ENCODE peak calls at places on chromosome 12, in four cellular contexts. I is left lung; J is uterus; Z is CD8-positive, alpha-beta T cell. T is an unnamed sample.

GRCh38 chr12:78290606-78291345 is 460.1 kb downstream of the NAV3 start:
- DNase-seq in I (no peak), J (no peak), Z (no peak), T (peak; percentile 85)

GRCh38 chr12:124523071-124523470 is 44.3 kb downstream of the NCOR2 start:
- DNase-seq in I (no peak), J (no peak), Z (no peak), T (no peak)

GRCh38 chr12:38556647-38557046 is 240.1 kb downstream of the ALG10B start:
- DNase-seq in I (no peak), J (no peak), Z (no peak), T (no peak)

GRCh38 chr12:38350342-38351181 is 34.0 kb downstream of the ALG10B start:
- DNase-seq in I (no peak), J (no peak), Z (no peak), T (no peak)

GRCh38 chr12:123150804-123151678 is at the start of gene PITPNM2:
- DNase-seq in I (peak; percentile 38), J (peak; percentile 45), Z (peak; percentile 56), T (peak; percentile 55)

GRCh38 chr12:19053218-19053617 is 76.3 kb upstream of the PLEKHA5 start:
- DNase-seq in I (no peak), J (no peak), Z (no peak), T (no peak)

GRCh38 chr12:122870867-122871664 is 24.9 kb downstream of the VPS37B start:
- DNase-seq in I (peak; percentile 46), J (no peak), Z (no peak), T (peak; percentile 65)

GRCh38 chr12:78916845-78917480 is 52.4 kb downstream of the SYT1 start:
- DNase-seq in I (peak; percentile 44), J (no peak), Z (no peak), T (peak; percentile 42)

GRCh38 chr12:3161861-3162260 is 84.7 kb downstream of the TSPAN9 start:
- DNase-seq in I (no peak), J (no peak), Z (no peak), T (no peak)

GRCh38 chr12:25328082-25328712 is 77.5 kb upstream of the KRAS start:
- DNase-seq in I (no peak), J (no peak), Z (no peak), T (peak; percentile 75)

GRCh38 chr12:121099779-121100178 is 32.9 kb upstream of the P2RX7 start:
- DNase-seq in I (no peak), J (no peak), Z (no peak), T (no peak)

GRCh38 chr12:75579552-75579951 is 68.1 kb upstream of the KRR1 start:
- DNase-seq in I (no peak), J (no peak), Z (no peak), T (no peak)

GRCh38 chr12:97837401-97837800 is 374.8 kb downstream of the RMST start:
- DNase-seq in I (no peak), J (no peak), Z (no peak), T (peak; percentile 32)

GRCh38 chr12:111747333-111747732 is 19.4 kb upstream of the ALDH2 start:
- DNase-seq in I (no peak), J (no peak), Z (no peak), T (no peak)

GRCh38 chr12:121230538-121230907 is 20.6 kb downstream of the P2RX4 start:
- DNase-seq in I (no peak), J (no peak), Z (no peak), T (no peak)

GRCh38 chr12:132446535-132447326 is 43.2 kb upstream of the FBRSL1 start:
- DNase-seq in I (no peak), J (no peak), Z (no peak), T (no peak)
- H3K4me3 ChIP-seq in I (no peak overlapping the region), J (no peak overlapping the region), Z (no peak overlapping the region), T (peak overlapping the region; percentile 48)

GRCh38 chr12:20555771-20556170 is 139.4 kb upstream of the SLCO1C1 start:
- DNase-seq in I (no peak), J (no peak), Z (no peak), T (no peak)
- H3K4me3 ChIP-seq in I (no peak overlapping the region), J (no peak overlapping the region), Z (no peak overlapping the region), T (no peak overlapping the region)

DNA sequence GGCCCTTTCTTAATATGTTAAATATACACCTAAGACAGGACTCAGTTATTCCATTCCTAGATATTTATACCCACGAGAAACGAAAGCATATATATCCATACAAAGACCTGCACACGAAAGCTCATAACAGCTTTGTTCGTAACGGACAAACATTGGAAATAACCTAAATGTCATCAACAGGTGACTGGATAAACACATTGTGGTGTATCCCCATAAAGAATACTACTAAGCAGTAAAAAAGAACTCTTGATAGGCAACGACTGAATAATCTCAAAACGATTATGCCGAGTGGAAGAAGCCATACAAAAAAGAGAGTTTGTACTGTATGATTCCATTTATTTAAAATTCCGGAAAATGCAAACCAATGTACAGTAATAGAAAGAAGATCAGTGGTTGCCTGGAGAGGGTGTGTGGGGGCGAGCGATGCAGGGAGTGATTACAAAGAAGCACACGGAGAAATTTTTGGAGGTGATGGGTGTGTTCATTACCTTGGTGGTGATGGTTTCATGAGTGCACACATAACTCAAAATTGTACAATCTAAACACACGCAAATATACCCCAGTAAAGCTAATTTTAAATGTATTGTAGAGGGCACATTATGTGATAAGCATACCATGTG is 1.4 kb upstream of the SCN8A start:
- DNase-seq in I (no peak), J (no peak), Z (no peak), T (no peak)
- H3K4me3 ChIP-seq in I (no peak overlapping the region), J (no peak overlapping the region), Z (no peak overlapping the region), T (no peak overlapping the region)

GRCh38 chr12:57623811-57624390 is 9.1 kb downstream of the B4GALNT1 start:
- DNase-seq in I (no peak), J (no peak), Z (no peak), T (no peak)
- H3K4me3 ChIP-seq in I (no peak overlapping the region), J (no peak overlapping the region), Z (no peak overlapping the region), T (no peak overlapping the region)

DNA sequence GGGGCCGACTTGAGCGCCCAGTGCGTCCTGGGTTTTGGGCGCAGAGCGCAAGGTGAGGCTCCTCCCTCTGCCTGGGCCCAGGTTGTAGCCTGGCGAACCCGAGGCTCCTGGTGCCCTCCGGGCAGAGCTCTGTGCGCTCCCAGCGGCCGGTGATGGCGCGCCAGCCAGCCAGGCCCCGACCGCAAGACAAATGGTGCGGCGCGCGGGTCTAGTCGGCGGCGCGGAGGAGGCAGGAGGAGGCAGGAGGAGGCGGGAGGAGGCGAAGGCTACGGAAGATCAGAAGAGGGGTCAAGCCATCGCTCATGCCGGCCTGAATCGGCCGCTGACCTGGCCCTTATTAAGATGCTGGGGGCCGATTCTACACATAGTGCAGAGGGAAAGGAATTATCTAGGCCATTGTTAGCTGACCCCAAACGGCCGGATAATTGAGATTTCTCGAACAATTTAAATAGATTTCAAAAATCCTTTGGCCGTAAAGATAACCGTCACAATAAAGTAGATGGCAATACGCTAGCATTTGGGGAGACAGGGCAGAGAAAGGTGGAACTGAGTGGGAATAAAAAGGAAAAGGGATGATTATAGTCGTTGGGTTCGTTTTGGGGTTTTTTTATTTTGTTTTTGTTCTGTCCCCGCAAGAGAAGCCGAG is 2.8 kb downstream of the TBX5 start:
- DNase-seq in I (no peak), J (no peak), Z (no peak), T (peak; percentile 52)
- H3K4me3 ChIP-seq in I (peak overlapping the region; percentile 42), J (no peak overlapping the region), Z (no peak overlapping the region), T (peak overlapping the region; percentile 65)

DNA sequence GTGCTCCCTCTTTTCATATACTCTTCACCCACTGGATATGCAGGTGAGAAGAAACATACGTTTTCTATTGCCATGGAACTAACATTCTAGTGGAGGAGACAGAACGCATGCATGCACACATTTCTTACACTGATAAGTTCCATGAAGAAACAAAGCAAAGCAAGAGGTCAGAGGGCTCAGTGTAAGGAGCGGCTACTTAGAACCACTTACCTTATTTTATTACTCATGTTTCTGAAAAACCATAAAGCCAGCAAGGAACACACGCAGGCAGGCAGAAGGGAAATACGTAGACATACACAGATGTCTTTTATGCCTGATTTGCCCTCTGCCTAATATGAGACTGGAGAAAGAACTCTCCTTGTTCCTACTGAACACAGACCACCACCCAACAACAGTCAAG is 362.9 kb downstream of the TMEM132D start:
- DNase-seq in I (no peak), J (no peak), Z (no peak), T (no peak)
- H3K4me3 ChIP-seq in I (no peak overlapping the region), J (no peak overlapping the region), Z (no peak overlapping the region), T (no peak overlapping the region)

DNA sequence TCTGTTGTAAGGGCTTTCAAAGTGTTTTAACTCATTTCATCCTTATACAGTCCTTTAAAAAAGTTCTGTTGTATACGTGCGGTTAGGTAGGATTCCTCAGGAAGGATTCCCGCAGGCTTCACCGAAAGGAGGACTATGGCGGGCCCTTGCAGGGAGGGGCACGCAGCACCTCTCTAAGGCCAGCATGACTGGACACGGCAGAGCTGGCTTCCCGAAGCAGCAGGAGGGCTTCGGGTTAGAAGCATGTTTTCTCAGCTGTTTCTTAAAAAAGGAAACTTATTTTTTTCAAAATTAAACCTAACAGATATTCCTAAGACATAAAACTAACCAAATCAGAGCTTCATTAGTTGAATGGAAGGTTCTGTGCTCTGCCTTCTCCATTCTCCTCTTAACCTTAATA is 21.3 kb downstream of the IQSEC3 start:
- DNase-seq in I (no peak), J (no peak), Z (no peak), T (no peak)
- H3K4me3 ChIP-seq in I (no peak overlapping the region), J (no peak overlapping the region), Z (no peak overlapping the region), T (no peak overlapping the region)

GRCh38 chr12:96210376-96211055 is 16.3 kb downstream of the ELK3 start:
- DNase-seq in I (no peak), J (no peak), Z (peak; percentile 26), T (peak; percentile 36)
- H3K4me3 ChIP-seq in I (no peak overlapping the region), J (no peak overlapping the region), Z (peak overlapping the region; percentile 43), T (no peak overlapping the region)

DNA sequence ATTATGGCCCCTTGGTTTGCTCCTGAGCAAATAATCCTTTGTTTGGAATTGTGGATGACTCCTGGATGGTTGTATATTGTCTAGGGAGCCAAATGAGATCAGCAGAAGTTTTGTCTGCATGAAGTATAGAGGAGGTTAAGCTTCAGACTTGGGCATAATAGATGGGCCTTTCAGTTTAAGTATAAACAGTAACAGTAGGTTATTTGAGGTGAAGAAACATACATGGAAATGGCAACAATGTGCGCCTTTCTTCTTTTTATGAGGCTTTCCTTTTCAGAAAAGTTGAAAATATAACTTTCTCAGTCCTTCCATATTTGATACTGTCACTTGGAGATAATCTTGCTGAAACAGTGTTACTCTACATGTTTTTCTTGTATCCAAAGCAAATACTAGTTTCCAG is 63.7 kb upstream of the PPP1R12A start:
- DNase-seq in I (no peak), J (no peak), Z (no peak), T (no peak)
- H3K4me3 ChIP-seq in I (no peak overlapping the region), J (no peak overlapping the region), Z (no peak overlapping the region), T (no peak overlapping the region)

DNA sequence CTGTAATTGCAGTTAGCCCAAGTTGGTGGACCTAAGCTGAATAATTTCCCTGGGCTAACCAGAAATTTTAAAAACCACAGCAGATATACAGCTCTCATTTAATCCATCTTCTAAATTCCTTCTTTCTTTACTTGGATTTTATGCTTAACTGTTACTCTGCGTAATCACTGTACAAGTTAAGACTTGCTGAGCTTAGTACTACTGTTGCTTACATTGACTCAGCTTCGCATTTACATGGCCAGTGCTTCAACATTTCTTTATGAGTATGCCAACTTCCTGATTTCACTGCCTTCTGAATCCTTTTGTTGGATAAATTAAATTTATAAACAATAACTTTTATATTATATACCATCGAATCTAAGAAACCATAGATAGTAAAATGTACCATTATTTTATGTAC is 147.4 kb downstream of the SLC38A4 start:
- DNase-seq in I (no peak), J (no peak), Z (no peak), T (no peak)
- H3K4me3 ChIP-seq in I (no peak overlapping the region), J (no peak overlapping the region), Z (no peak overlapping the region), T (no peak overlapping the region)

T was measured in fibroblast of pulmonary artery.